ENCODE peak calls at places on chromosome 3, in four cellular contexts. One of them, this sample, is unnamed.

GRCh38 chr3:4908066-4908768 is 71.0 kb upstream of the BHLHE40 start:
- DNase-seq in CD8-positive, alpha-beta T cell: no peak
- DNase-seq in right cardiac atrium: no peak
- DNase-seq in K562: no peak
- DNase-seq in this sample: no peak

GRCh38 chr3:171072432-171072831 is 45.9 kb upstream of the SLC2A2 start:
- DNase-seq in K562: no peak
- DNase-seq in CD8-positive, alpha-beta T cell: no peak
- DNase-seq in right cardiac atrium: no peak
- DNase-seq in this sample: no peak

GRCh38 chr3:4977001-4977888 is 2.0 kb upstream of the BHLHE40 start:
- DNase-seq in right cardiac atrium: peak
- DNase-seq in CD8-positive, alpha-beta T cell: peak
- DNase-seq in K562: peak
- DNase-seq in this sample: no peak

GRCh38 chr3:16402451-16402850 is 111.0 kb downstream of the RFTN1 start:
- DNase-seq in right cardiac atrium: no peak
- DNase-seq in CD8-positive, alpha-beta T cell: no peak
- DNase-seq in K562: no peak
- DNase-seq in this sample: no peak

GRCh38 chr3:140830391-140830790 is 111.2 kb upstream of the SLC25A36 start:
- DNase-seq in CD8-positive, alpha-beta T cell: no peak
- DNase-seq in right cardiac atrium: no peak
- DNase-seq in K562: no peak
- DNase-seq in this sample: no peak

GRCh38 chr3:11006986-11007385 is 14.4 kb downstream of the SLC6A1 start:
- DNase-seq in CD8-positive, alpha-beta T cell: no peak
- DNase-seq in right cardiac atrium: no peak
- DNase-seq in K562: no peak
- DNase-seq in this sample: no peak

GRCh38 chr3:160575589-160575988 is 10.2 kb upstream of the KPNA4 start:
- DNase-seq in CD8-positive, alpha-beta T cell: no peak
- DNase-seq in K562: no peak
- DNase-seq in right cardiac atrium: no peak
- DNase-seq in this sample: no peak

GRCh38 chr3:28317438-28318022 is 31.0 kb upstream of the ZCWPW2 start:
- DNase-seq in right cardiac atrium: no peak
- DNase-seq in K562: peak
- DNase-seq in CD8-positive, alpha-beta T cell: peak
- DNase-seq in this sample: no peak

GRCh38 chr3:120795959-120796358 is 53.4 kb downstream of the GTF2E1 start:
- DNase-seq in K562: no peak
- DNase-seq in right cardiac atrium: no peak
- DNase-seq in CD8-positive, alpha-beta T cell: no peak
- DNase-seq in this sample: no peak

GRCh38 chr3:25040739-25041138 is 387.3 kb upstream of the RARB start:
- DNase-seq in right cardiac atrium: no peak
- DNase-seq in K562: no peak
- DNase-seq in CD8-positive, alpha-beta T cell: no peak
- DNase-seq in this sample: no peak

GRCh38 chr3:12752803-12753202 is 6.3 kb downstream of the TMEM40 start:
- DNase-seq in K562: no peak
- DNase-seq in right cardiac atrium: no peak
- DNase-seq in CD8-positive, alpha-beta T cell: no peak
- DNase-seq in this sample: no peak

GRCh38 chr3:140093742-140094141 is 158.8 kb downstream of the CLSTN2 start:
- DNase-seq in right cardiac atrium: peak
- DNase-seq in K562: no peak
- DNase-seq in CD8-positive, alpha-beta T cell: no peak
- DNase-seq in this sample: no peak

GRCh38 chr3:169659858-169660614 is 3.5 kb downstream of the MECOM start:
- DNase-seq in K562: no peak
- DNase-seq in right cardiac atrium: no peak
- DNase-seq in CD8-positive, alpha-beta T cell: no peak
- DNase-seq in this sample: no peak

GRCh38 chr3:133926736-133927542 is 31.3 kb upstream of the RAB6B start:
- DNase-seq in K562: peak
- DNase-seq in CD8-positive, alpha-beta T cell: no peak
- DNase-seq in right cardiac atrium: no peak
- DNase-seq in this sample: no peak

GRCh38 chr3:23960649-23961048 is 15.6 kb downstream of the NR1D2 start:
- DNase-seq in K562: no peak
- DNase-seq in CD8-positive, alpha-beta T cell: no peak
- DNase-seq in right cardiac atrium: no peak
- DNase-seq in this sample: no peak

GRCh38 chr3:75224419-75224818 is 439.7 kb upstream of the FRG2C start:
- DNase-seq in right cardiac atrium: no peak
- DNase-seq in K562: no peak
- DNase-seq in CD8-positive, alpha-beta T cell: no peak
- DNase-seq in this sample: no peak

GRCh38 chr3:149844073-149844472 is 31.1 kb downstream of the RNF13 start:
- DNase-seq in CD8-positive, alpha-beta T cell: no peak
- DNase-seq in K562: no peak
- DNase-seq in right cardiac atrium: no peak
- DNase-seq in this sample: no peak

GRCh38 chr3:150495149-150495548 is 51.1 kb downstream of the SERP1 start:
- DNase-seq in K562: no peak
- DNase-seq in CD8-positive, alpha-beta T cell: no peak
- DNase-seq in right cardiac atrium: no peak
- DNase-seq in this sample: no peak

GRCh38 chr3:183296944-183297343 is 43.9 kb downstream of the B3GNT5 start:
- DNase-seq in right cardiac atrium: no peak
- DNase-seq in CD8-positive, alpha-beta T cell: no peak
- DNase-seq in K562: no peak
- DNase-seq in this sample: no peak

GRCh38 chr3:151305081-151305777 is 11.4 kb downstream of the GPR87 start:
- DNase-seq in right cardiac atrium: peak
- DNase-seq in K562: no peak
- DNase-seq in CD8-positive, alpha-beta T cell: no peak
- DNase-seq in this sample: no peak

GRCh38 chr3:141796436-141797166 is 33.4 kb downstream of the GRK7 start:
- DNase-seq in K562: no peak
- DNase-seq in right cardiac atrium: no peak
- DNase-seq in CD8-positive, alpha-beta T cell: peak
- DNase-seq in this sample: no peak

GRCh38 chr3:27312044-27312668 is 57.0 kb downstream of the NEK10 start:
- DNase-seq in CD8-positive, alpha-beta T cell: no peak
- DNase-seq in K562: peak
- DNase-seq in right cardiac atrium: no peak
- DNase-seq in this sample: no peak

GRCh38 chr3:4340411-4341335 is 37.5 kb downstream of the SETMAR start:
- DNase-seq in right cardiac atrium: no peak
- DNase-seq in K562: peak
- DNase-seq in CD8-positive, alpha-beta T cell: no peak
- DNase-seq in this sample: no peak

GRCh38 chr3:197339841-197340520 is 41.6 kb upstream of the DLG1 start:
- DNase-seq in right cardiac atrium: no peak
- DNase-seq in CD8-positive, alpha-beta T cell: no peak
- DNase-seq in K562: no peak
- DNase-seq in this sample: no peak

GRCh38 chr3:197023241-197023997 is 6.2 kb downstream of the MELTF start:
- DNase-seq in right cardiac atrium: no peak
- DNase-seq in CD8-positive, alpha-beta T cell: no peak
- DNase-seq in K562: no peak
- DNase-seq in this sample: no peak

GRCh38 chr3:183828538-183828870 is 3.1 kb upstream of the MAP6D1 start:
- DNase-seq in K562: no peak
- DNase-seq in CD8-positive, alpha-beta T cell: no peak
- DNase-seq in right cardiac atrium: no peak
- DNase-seq in this sample: no peak

GRCh38 chr3:122773856-122774535 is 19.6 kb downstream of the HSPBAP1 start:
- DNase-seq in CD8-positive, alpha-beta T cell: no peak
- DNase-seq in right cardiac atrium: no peak
- DNase-seq in K562: no peak
- DNase-seq in this sample: no peak

GRCh38 chr3:122772827-122773226 is 20.8 kb downstream of the HSPBAP1 start:
- DNase-seq in K562: no peak
- DNase-seq in CD8-positive, alpha-beta T cell: no peak
- DNase-seq in right cardiac atrium: no peak
- DNase-seq in this sample: no peak

GRCh38 chr3:122776675-122777074 is 17.0 kb downstream of the HSPBAP1 start:
- DNase-seq in right cardiac atrium: no peak
- DNase-seq in K562: no peak
- DNase-seq in CD8-positive, alpha-beta T cell: no peak
- DNase-seq in this sample: no peak

GRCh38 chr3:122777077-122777476 is 16.6 kb downstream of the HSPBAP1 start:
- DNase-seq in right cardiac atrium: no peak
- DNase-seq in CD8-positive, alpha-beta T cell: no peak
- DNase-seq in K562: no peak
- DNase-seq in this sample: no peak

GRCh38 chr3:122774564-122774963 is 19.1 kb downstream of the HSPBAP1 start:
- DNase-seq in right cardiac atrium: no peak
- DNase-seq in CD8-positive, alpha-beta T cell: no peak
- DNase-seq in K562: no peak
- DNase-seq in this sample: no peak
- H3K27ac ChIP-seq in right cardiac atrium: no peak
- H3K27ac ChIP-seq in CD8-positive, alpha-beta T cell: no peak
- H3K27ac ChIP-seq in K562: no peak
- H3K27ac ChIP-seq in this sample: no peak

GRCh38 chr3:70919661-70920060 is 607.2 kb upstream of the MDFIC2 start:
- DNase-seq in right cardiac atrium: no peak
- DNase-seq in CD8-positive, alpha-beta T cell: no peak
- DNase-seq in K562: no peak
- DNase-seq in this sample: no peak
- H3K27ac ChIP-seq in right cardiac atrium: no peak
- H3K27ac ChIP-seq in CD8-positive, alpha-beta T cell: no peak
- H3K27ac ChIP-seq in K562: no peak
- H3K27ac ChIP-seq in this sample: no peak

GRCh38 chr3:136262559-136262958 is 12.4 kb downstream of the PCCB start:
- DNase-seq in CD8-positive, alpha-beta T cell: no peak
- DNase-seq in right cardiac atrium: no peak
- DNase-seq in K562: no peak
- DNase-seq in this sample: no peak
- H3K27ac ChIP-seq in CD8-positive, alpha-beta T cell: no peak
- H3K27ac ChIP-seq in right cardiac atrium: no peak
- H3K27ac ChIP-seq in K562: no peak
- H3K27ac ChIP-seq in this sample: peak

DNA sequence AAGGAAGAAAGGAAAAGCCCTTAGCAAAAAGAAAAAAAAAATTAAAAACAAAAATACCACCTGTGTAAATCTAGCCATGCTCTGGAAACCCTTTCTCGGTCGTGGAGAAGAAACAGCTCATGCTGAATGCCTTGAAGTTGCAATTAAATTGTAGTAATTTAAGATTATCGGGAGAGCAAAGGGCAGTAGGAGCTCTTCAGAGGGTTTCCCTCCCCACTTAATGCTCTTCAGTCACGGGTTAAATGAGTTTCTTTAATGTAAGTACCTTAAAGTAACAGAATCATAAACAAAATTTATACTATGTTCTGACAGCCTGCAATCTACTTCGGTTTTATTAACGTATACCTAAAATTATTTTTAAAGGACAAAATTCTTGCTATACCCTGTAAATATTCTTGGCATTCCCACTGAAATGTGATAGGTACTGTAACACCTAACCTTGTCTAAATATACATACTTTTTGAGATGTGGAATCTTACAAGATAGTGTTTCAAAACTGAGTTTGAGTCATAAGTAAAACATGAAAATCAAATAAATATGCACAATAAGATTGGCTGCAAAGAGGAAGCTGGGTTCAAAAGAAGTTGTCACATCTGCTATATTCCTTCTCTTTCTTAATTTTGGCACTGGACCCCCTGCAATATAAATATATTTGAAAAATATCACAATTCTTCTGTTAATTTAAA is 5.3 kb downstream of the FOXP1 start:
- DNase-seq in right cardiac atrium: no peak
- DNase-seq in CD8-positive, alpha-beta T cell: no peak
- DNase-seq in K562: no peak
- DNase-seq in this sample: no peak
- H3K27ac ChIP-seq in right cardiac atrium: no peak
- H3K27ac ChIP-seq in CD8-positive, alpha-beta T cell: no peak
- H3K27ac ChIP-seq in K562: no peak
- H3K27ac ChIP-seq in this sample: peak

GRCh38 chr3:143831208-143831607 is 17.1 kb downstream of the SLC9A9 start:
- DNase-seq in right cardiac atrium: no peak
- DNase-seq in K562: no peak
- DNase-seq in CD8-positive, alpha-beta T cell: no peak
- DNase-seq in this sample: no peak
- H3K27ac ChIP-seq in right cardiac atrium: no peak
- H3K27ac ChIP-seq in K562: no peak
- H3K27ac ChIP-seq in CD8-positive, alpha-beta T cell: no peak
- H3K27ac ChIP-seq in this sample: no peak

This sample was measured in caudate nucleus.